ENCODE peak calls at places on chromosomes 4 and X, in six cellular contexts. Z, A, M, D, W and S are unnamed samples.

GRCh38 chrX:136525738-136526606 is 6.0 kb upstream of the VGLL1 start:
- DNase-seq in D (peak), Z (peak), W (peak), M (no peak), A (no peak), S (peak)

GRCh38 chrX:139290310-139290709 is 240.2 kb upstream of the F9 start:
- DNase-seq in A (no peak), D (no peak), W (no peak), M (no peak), Z (no peak), S (no peak)

GRCh38 chr4:73810191-73810590 is 26.3 kb upstream of the CXCL6 start:
- DNase-seq in W (no peak), A (no peak), D (no peak), Z (no peak), M (no peak), S (no peak)

GRCh38 chr4:20403317-20403716 is 151.6 kb downstream of the SLIT2 start:
- DNase-seq in Z (no peak), D (no peak), A (no peak), M (no peak), W (no peak), S (no peak)

GRCh38 chr4:18100657-18101056 is 79.1 kb upstream of the LCORL start:
- DNase-seq in W (no peak), D (no peak), Z (no peak), A (no peak), M (no peak), S (no peak)

GRCh38 chr4:32475710-32476109 is 1755.5 kb downstream of the PCDH7 start:
- DNase-seq in A (no peak), Z (no peak), W (no peak), M (no peak), D (no peak), S (no peak)

GRCh38 chr4:40185830-40186664 is 10.8 kb upstream of the RHOH start:
- DNase-seq in W (no peak), Z (no peak), M (no peak), A (no peak), D (no peak), S (no peak)

GRCh38 chrX:153692611-153693156 is 5.0 kb downstream of the SLC6A8 start:
- DNase-seq in A (no peak), D (no peak), M (no peak), Z (no peak), W (no peak), S (no peak)

GRCh38 chrX:53374222-53374820 is 48.1 kb downstream of the SMC1A start:
- DNase-seq in A (no peak), M (no peak), D (no peak), W (no peak), Z (peak), S (no peak)